ENCODE peak calls at places on chromosomes 4 and X, in five cellular contexts. X, B, Z, E and S are unnamed samples.

GRCh38 chrX:72180539-72180938 is 1.0 kb upstream of the PIN4 start:
- DNase-seq in X (no peak), B (no peak), Z (no peak), E (no peak), S (no peak)

GRCh38 chrX:16612257-16612987 is 37.5 kb upstream of the S100G start:
- DNase-seq in X (no peak), B (no peak), Z (no peak), E (no peak), S (no peak)

GRCh38 chrX:51459125-51459524 is 37.3 kb downstream of the NUDT11 start:
- DNase-seq in X (peak; percentile 35), B (peak; percentile 28), Z (peak; percentile 13), E (no peak), S (peak; percentile 1)

GRCh38 chr4:60913026-60913425 is 287.1 kb upstream of the ADGRL3 start:
- DNase-seq in X (no peak), B (no peak), Z (no peak), E (no peak), S (no peak)

GRCh38 chr4:24080871-24081270 is 191.0 kb upstream of the PPARGC1A start:
- DNase-seq in X (no peak), B (no peak), Z (no peak), E (no peak), S (no peak)

GRCh38 chr4:30945586-30945985 is 225.4 kb downstream of the PCDH7 start:
- DNase-seq in X (peak; percentile 24), B (no peak), Z (peak; percentile 11), E (no peak), S (peak; percentile 10)

GRCh38 chr4:68589790-68590189 is 13.7 kb upstream of the UGT2B17 start:
- DNase-seq in X (no peak), B (no peak), Z (no peak), E (no peak), S (no peak)

GRCh38 chr4:44145868-44146267 is 302.7 kb downstream of the KCTD8 start:
- DNase-seq in X (peak; percentile 65), B (no peak), Z (peak; percentile 48), E (no peak), S (no peak)

GRCh38 chr4:109848501-109848900 is 594 bp downstream of the LRIT3 start:
- DNase-seq in X (no peak), B (no peak), Z (no peak), E (no peak), S (no peak)

GRCh38 chrX:20729421-20729820 is 462.7 kb upstream of the RPS6KA3 start:
- DNase-seq in X (peak; percentile 21), B (no peak), Z (no peak), E (no peak), S (no peak)

GRCh38 chrX:17464196-17464595 is 89.2 kb downstream of the NHS start:
- DNase-seq in X (no peak), B (no peak), Z (peak; percentile 50), E (no peak), S (peak; percentile 32)

GRCh38 chr4:153651041-153651960 is 32.8 kb upstream of the TLR2 start:
- DNase-seq in X (no peak), B (peak; percentile 35), Z (no peak), E (no peak), S (no peak)

GRCh38 chr4:24999392-25000104 is 31.2 kb downstream of the LGI2 start:
- DNase-seq in X (peak; percentile 69), B (no peak), Z (no peak), E (no peak), S (peak; percentile 46)

GRCh38 chrX:17597836-17598434 is 139.4 kb upstream of the SCML1 start:
- DNase-seq in X (peak; percentile 79), B (peak; percentile 86), Z (no peak), E (no peak), S (no peak)

GRCh38 chrX:69616520-69617203 is 749 bp downstream of the EDA start:
- DNase-seq in X (peak; percentile 10), B (peak; percentile 17), Z (no peak), E (peak; percentile 74), S (peak; percentile 16)

GRCh38 chrX:100319716-100320115 is 90.4 kb downstream of the PCDH19 start:
- DNase-seq in X (no peak), B (no peak), Z (no peak), E (no peak), S (no peak)

GRCh38 chrX:2504706-2505332 is 4.0 kb upstream of the DHRSX start:
- DNase-seq in X (no peak), B (no peak), Z (no peak), E (no peak), S (no peak)

DNA sequence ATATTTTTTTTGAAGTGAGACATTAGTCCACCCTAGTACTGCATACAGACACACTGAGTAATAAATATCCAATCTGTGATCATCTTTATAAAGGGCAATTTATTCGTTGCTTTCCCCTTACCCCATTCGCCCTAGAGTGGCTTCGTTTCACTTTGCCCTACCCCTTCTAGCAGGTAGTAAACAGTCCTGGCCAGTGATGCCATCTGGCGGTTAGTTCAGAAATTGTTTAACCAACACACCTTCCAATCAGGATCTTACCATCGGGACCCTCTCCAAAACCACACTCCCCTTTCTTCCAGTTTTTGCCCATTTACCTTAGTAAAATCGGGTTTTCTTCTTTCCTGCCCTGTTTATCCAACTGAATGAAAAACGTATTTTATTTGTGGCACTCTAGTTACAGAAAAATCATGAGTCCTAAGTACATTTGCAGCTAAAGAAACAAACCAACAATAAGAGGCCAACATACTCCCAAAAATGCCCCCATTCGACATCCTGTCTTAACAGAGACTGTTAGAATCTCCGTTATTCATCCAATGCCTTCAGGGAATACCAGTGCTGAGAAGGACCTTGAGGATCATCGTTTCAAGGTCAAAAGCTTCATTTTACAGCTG is 2.2 kb downstream of the PPA2 start:
- DNase-seq in X (peak; percentile 86), B (peak; percentile 77), Z (peak; percentile 79), E (no peak), S (peak; percentile 73)
- TF ChIP-seq CTCF in X (peak; percentile 72), B (peak; percentile 68), Z (peak; percentile 80), E (peak; percentile 80), S (peak; percentile 68)

DNA sequence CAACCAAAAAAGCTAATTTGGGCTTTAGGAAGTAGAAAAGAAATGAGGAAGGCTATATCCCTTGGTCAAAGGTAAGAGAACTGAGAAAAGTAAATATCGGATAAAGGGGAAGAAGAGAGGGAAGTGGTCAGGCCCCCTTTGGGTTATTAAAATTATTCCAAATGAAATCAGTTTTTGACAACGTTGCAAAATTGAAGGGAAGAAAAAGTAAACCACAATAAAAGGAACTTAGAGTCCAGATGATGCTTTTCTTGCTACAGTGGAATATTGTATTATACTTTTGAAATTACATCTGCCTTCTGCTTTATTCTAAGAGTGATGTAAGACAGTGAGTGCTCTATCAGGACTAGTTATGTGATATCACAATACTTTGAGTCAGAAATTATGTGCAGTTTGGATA is 59.4 kb upstream of the RBPJ start:
- DNase-seq in X (no peak), B (no peak), Z (no peak), E (no peak), S (no peak)
- H3K4me3 ChIP-seq in X (no peak overlapping the region), B (no peak overlapping the region), Z (no peak overlapping the region), E (no peak overlapping the region), S (no peak overlapping the region)

GRCh38 chr4:154928640-154929257 is 147.7 kb downstream of the RBM46 start:
- DNase-seq in X (peak; percentile 71), B (peak; percentile 53), Z (peak; percentile 55), E (no peak), S (peak; percentile 52)
- TF ChIP-seq CTCF in X (peak; percentile 60), B (peak; percentile 43), Z (peak; percentile 68), E (no peak), S (peak; percentile 46)

DNA sequence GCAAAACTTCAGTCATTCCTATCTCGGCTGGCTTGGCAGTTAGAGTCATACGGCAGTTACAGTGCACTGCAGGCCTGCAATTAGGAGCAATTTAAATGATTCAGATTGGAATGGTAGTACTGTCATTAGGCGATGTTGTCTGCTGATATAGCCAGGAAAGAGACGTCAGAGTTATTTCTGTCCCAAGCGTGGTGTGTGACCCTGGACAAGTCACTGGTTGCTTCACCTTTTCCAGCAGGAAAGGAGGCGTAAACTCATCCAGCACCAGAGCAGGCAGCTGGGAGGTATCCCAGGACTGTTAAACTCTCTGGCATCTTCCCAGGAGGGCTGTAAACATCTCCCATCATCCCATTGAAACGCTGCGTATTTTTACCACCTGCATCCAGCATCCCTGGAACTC is 842 bp upstream of the LNX1 start:
- DNase-seq in X (peak; percentile 71), B (no peak), Z (peak; percentile 13), E (no peak), S (peak; percentile 70)
- H3K4me3 ChIP-seq in X (no peak overlapping the region), B (no peak overlapping the region), Z (no peak overlapping the region), E (no peak overlapping the region), S (no peak overlapping the region)